ENCODE peak calls at places on chromosomes 3 and 15, in nine cellular contexts. One of them, this sample, is unnamed.

GRCh38 chr3:134034005-134034785 is 4.5 kb upstream of the SLCO2A1 start:
- DNase-seq in stimulated activated CD4-positive, alpha-beta T cell treated with anti-CD3 and anti-CD28 coated beads, Interleukin-1b, Interleukin-23, amount 100 ng/mL, for 24 hours: no peak
- DNase-seq in dermis microvascular lymphatic vessel endothelial cell: no peak
- DNase-seq in T-helper 1 cell: no peak
- DNase-seq in RCC 7860: no peak
- DNase-seq in activated gamma-delta T cell: no peak
- DNase-seq in activated T-cell treated with anti-CD3 and anti-CD28 coated beads, Interleukin-2, amount 50 U/mL, for 72 hours: no peak
- DNase-seq in Right ventricle myocardium inferior: no peak
- DNase-seq in NCI-H2081: no peak
- DNase-seq in this sample: no peak

GRCh38 chr15:64351265-64351664 is 4.7 kb downstream of the CSNK1G1 start:
- DNase-seq in activated gamma-delta T cell: no peak
- DNase-seq in Right ventricle myocardium inferior: no peak
- DNase-seq in stimulated activated CD4-positive, alpha-beta T cell treated with anti-CD3 and anti-CD28 coated beads, Interleukin-1b, Interleukin-23, amount 100 ng/mL, for 24 hours: no peak
- DNase-seq in activated T-cell treated with anti-CD3 and anti-CD28 coated beads, Interleukin-2, amount 50 U/mL, for 72 hours: no peak
- DNase-seq in T-helper 1 cell: no peak
- DNase-seq in dermis microvascular lymphatic vessel endothelial cell: peak
- DNase-seq in NCI-H2081: no peak
- DNase-seq in RCC 7860: peak
- DNase-seq in this sample: no peak

GRCh38 chr3:121431717-121432517 is 113.9 kb downstream of the POLQ start:
- DNase-seq in stimulated activated CD4-positive, alpha-beta T cell treated with anti-CD3 and anti-CD28 coated beads, Interleukin-1b, Interleukin-23, amount 100 ng/mL, for 24 hours: peak
- DNase-seq in activated gamma-delta T cell: no peak
- DNase-seq in RCC 7860: peak
- DNase-seq in dermis microvascular lymphatic vessel endothelial cell: peak
- DNase-seq in Right ventricle myocardium inferior: no peak
- DNase-seq in NCI-H2081: no peak
- DNase-seq in activated T-cell treated with anti-CD3 and anti-CD28 coated beads, Interleukin-2, amount 50 U/mL, for 72 hours: peak
- DNase-seq in T-helper 1 cell: peak
- DNase-seq in this sample: no peak

GRCh38 chr3:12935861-12936830 is 94.8 kb upstream of the RPL32 start:
- DNase-seq in Right ventricle myocardium inferior: no peak
- DNase-seq in dermis microvascular lymphatic vessel endothelial cell: no peak
- DNase-seq in T-helper 1 cell: no peak
- DNase-seq in activated gamma-delta T cell: no peak
- DNase-seq in stimulated activated CD4-positive, alpha-beta T cell treated with anti-CD3 and anti-CD28 coated beads, Interleukin-1b, Interleukin-23, amount 100 ng/mL, for 24 hours: no peak
- DNase-seq in activated T-cell treated with anti-CD3 and anti-CD28 coated beads, Interleukin-2, amount 50 U/mL, for 72 hours: no peak
- DNase-seq in NCI-H2081: no peak
- DNase-seq in RCC 7860: no peak
- DNase-seq in this sample: no peak

GRCh38 chr3:135166266-135166825 is 371.3 kb downstream of the EPHB1 start:
- DNase-seq in activated T-cell treated with anti-CD3 and anti-CD28 coated beads, Interleukin-2, amount 50 U/mL, for 72 hours: no peak
- DNase-seq in activated gamma-delta T cell: no peak
- DNase-seq in dermis microvascular lymphatic vessel endothelial cell: no peak
- DNase-seq in stimulated activated CD4-positive, alpha-beta T cell treated with anti-CD3 and anti-CD28 coated beads, Interleukin-1b, Interleukin-23, amount 100 ng/mL, for 24 hours: no peak
- DNase-seq in NCI-H2081: no peak
- DNase-seq in T-helper 1 cell: no peak
- DNase-seq in RCC 7860: no peak
- DNase-seq in Right ventricle myocardium inferior: no peak
- DNase-seq in this sample: no peak

GRCh38 chr15:41501191-41501917 is 7.7 kb downstream of the ITPKA start:
- DNase-seq in activated T-cell treated with anti-CD3 and anti-CD28 coated beads, Interleukin-2, amount 50 U/mL, for 72 hours: peak
- DNase-seq in T-helper 1 cell: no peak
- DNase-seq in Right ventricle myocardium inferior: no peak
- DNase-seq in NCI-H2081: no peak
- DNase-seq in RCC 7860: no peak
- DNase-seq in dermis microvascular lymphatic vessel endothelial cell: peak
- DNase-seq in activated gamma-delta T cell: no peak
- DNase-seq in stimulated activated CD4-positive, alpha-beta T cell treated with anti-CD3 and anti-CD28 coated beads, Interleukin-1b, Interleukin-23, amount 100 ng/mL, for 24 hours: no peak
- DNase-seq in this sample: no peak

GRCh38 chr3:139427283-139428060 is 38.0 kb upstream of the COPB2 start:
- DNase-seq in RCC 7860: peak
- DNase-seq in activated T-cell treated with anti-CD3 and anti-CD28 coated beads, Interleukin-2, amount 50 U/mL, for 72 hours: no peak
- DNase-seq in Right ventricle myocardium inferior: no peak
- DNase-seq in NCI-H2081: peak
- DNase-seq in dermis microvascular lymphatic vessel endothelial cell: peak
- DNase-seq in activated gamma-delta T cell: no peak
- DNase-seq in stimulated activated CD4-positive, alpha-beta T cell treated with anti-CD3 and anti-CD28 coated beads, Interleukin-1b, Interleukin-23, amount 100 ng/mL, for 24 hours: no peak
- DNase-seq in T-helper 1 cell: no peak
- DNase-seq in this sample: peak

GRCh38 chr15:57472861-57473260 is 96.6 kb downstream of the CGNL1 start:
- DNase-seq in T-helper 1 cell: no peak
- DNase-seq in activated T-cell treated with anti-CD3 and anti-CD28 coated beads, Interleukin-2, amount 50 U/mL, for 72 hours: no peak
- DNase-seq in RCC 7860: no peak
- DNase-seq in stimulated activated CD4-positive, alpha-beta T cell treated with anti-CD3 and anti-CD28 coated beads, Interleukin-1b, Interleukin-23, amount 100 ng/mL, for 24 hours: no peak
- DNase-seq in activated gamma-delta T cell: no peak
- DNase-seq in Right ventricle myocardium inferior: no peak
- DNase-seq in dermis microvascular lymphatic vessel endothelial cell: no peak
- DNase-seq in NCI-H2081: no peak
- DNase-seq in this sample: no peak

GRCh38 chr3:102529452-102529851 is 94.6 kb downstream of the ZPLD1 start:
- DNase-seq in NCI-H2081: peak
- DNase-seq in stimulated activated CD4-positive, alpha-beta T cell treated with anti-CD3 and anti-CD28 coated beads, Interleukin-1b, Interleukin-23, amount 100 ng/mL, for 24 hours: no peak
- DNase-seq in Right ventricle myocardium inferior: no peak
- DNase-seq in dermis microvascular lymphatic vessel endothelial cell: no peak
- DNase-seq in T-helper 1 cell: no peak
- DNase-seq in activated gamma-delta T cell: no peak
- DNase-seq in RCC 7860: no peak
- DNase-seq in activated T-cell treated with anti-CD3 and anti-CD28 coated beads, Interleukin-2, amount 50 U/mL, for 72 hours: no peak
- DNase-seq in this sample: no peak

GRCh38 chr3:80542476-80542875 is 774.7 kb upstream of the ROBO1 start:
- DNase-seq in RCC 7860: no peak
- DNase-seq in activated gamma-delta T cell: no peak
- DNase-seq in activated T-cell treated with anti-CD3 and anti-CD28 coated beads, Interleukin-2, amount 50 U/mL, for 72 hours: no peak
- DNase-seq in T-helper 1 cell: no peak
- DNase-seq in NCI-H2081: no peak
- DNase-seq in stimulated activated CD4-positive, alpha-beta T cell treated with anti-CD3 and anti-CD28 coated beads, Interleukin-1b, Interleukin-23, amount 100 ng/mL, for 24 hours: no peak
- DNase-seq in dermis microvascular lymphatic vessel endothelial cell: no peak
- DNase-seq in Right ventricle myocardium inferior: no peak
- DNase-seq in this sample: no peak

GRCh38 chr3:15107075-15107947 is 8.4 kb upstream of the RBSN start:
- DNase-seq in NCI-H2081: no peak
- DNase-seq in RCC 7860: no peak
- DNase-seq in T-helper 1 cell: no peak
- DNase-seq in stimulated activated CD4-positive, alpha-beta T cell treated with anti-CD3 and anti-CD28 coated beads, Interleukin-1b, Interleukin-23, amount 100 ng/mL, for 24 hours: no peak
- DNase-seq in dermis microvascular lymphatic vessel endothelial cell: no peak
- DNase-seq in activated gamma-delta T cell: no peak
- DNase-seq in activated T-cell treated with anti-CD3 and anti-CD28 coated beads, Interleukin-2, amount 50 U/mL, for 72 hours: no peak
- DNase-seq in Right ventricle myocardium inferior: no peak
- DNase-seq in this sample: no peak

GRCh38 chr3:72661115-72661457 is 187.2 kb downstream of the SHQ1 start:
- DNase-seq in stimulated activated CD4-positive, alpha-beta T cell treated with anti-CD3 and anti-CD28 coated beads, Interleukin-1b, Interleukin-23, amount 100 ng/mL, for 24 hours: no peak
- DNase-seq in dermis microvascular lymphatic vessel endothelial cell: no peak
- DNase-seq in RCC 7860: peak
- DNase-seq in T-helper 1 cell: no peak
- DNase-seq in Right ventricle myocardium inferior: peak
- DNase-seq in activated gamma-delta T cell: no peak
- DNase-seq in NCI-H2081: peak
- DNase-seq in activated T-cell treated with anti-CD3 and anti-CD28 coated beads, Interleukin-2, amount 50 U/mL, for 72 hours: no peak
- DNase-seq in this sample: peak

GRCh38 chr3:141243295-141243707 is 11.7 kb downstream of the PXYLP1 start:
- DNase-seq in stimulated activated CD4-positive, alpha-beta T cell treated with anti-CD3 and anti-CD28 coated beads, Interleukin-1b, Interleukin-23, amount 100 ng/mL, for 24 hours: peak
- DNase-seq in T-helper 1 cell: no peak
- DNase-seq in NCI-H2081: no peak
- DNase-seq in activated T-cell treated with anti-CD3 and anti-CD28 coated beads, Interleukin-2, amount 50 U/mL, for 72 hours: peak
- DNase-seq in RCC 7860: peak
- DNase-seq in Right ventricle myocardium inferior: no peak
- DNase-seq in activated gamma-delta T cell: no peak
- DNase-seq in dermis microvascular lymphatic vessel endothelial cell: no peak
- DNase-seq in this sample: no peak

GRCh38 chr3:50582083-50582482 is 12.8 kb downstream of the HEMK1 start:
- DNase-seq in activated gamma-delta T cell: no peak
- DNase-seq in RCC 7860: no peak
- DNase-seq in activated T-cell treated with anti-CD3 and anti-CD28 coated beads, Interleukin-2, amount 50 U/mL, for 72 hours: no peak
- DNase-seq in stimulated activated CD4-positive, alpha-beta T cell treated with anti-CD3 and anti-CD28 coated beads, Interleukin-1b, Interleukin-23, amount 100 ng/mL, for 24 hours: no peak
- DNase-seq in T-helper 1 cell: no peak
- DNase-seq in dermis microvascular lymphatic vessel endothelial cell: no peak
- DNase-seq in NCI-H2081: no peak
- DNase-seq in Right ventricle myocardium inferior: no peak
- DNase-seq in this sample: no peak

GRCh38 chr3:139473155-139473771 is 3.1 kb downstream of the RBP2 start:
- DNase-seq in dermis microvascular lymphatic vessel endothelial cell: no peak
- DNase-seq in T-helper 1 cell: no peak
- DNase-seq in RCC 7860: peak
- DNase-seq in activated T-cell treated with anti-CD3 and anti-CD28 coated beads, Interleukin-2, amount 50 U/mL, for 72 hours: no peak
- DNase-seq in NCI-H2081: no peak
- DNase-seq in stimulated activated CD4-positive, alpha-beta T cell treated with anti-CD3 and anti-CD28 coated beads, Interleukin-1b, Interleukin-23, amount 100 ng/mL, for 24 hours: no peak
- DNase-seq in activated gamma-delta T cell: no peak
- DNase-seq in Right ventricle myocardium inferior: no peak
- DNase-seq in this sample: no peak

GRCh38 chr3:34263014-34263714 is 464.7 kb downstream of the PDCD6IP start:
- DNase-seq in activated gamma-delta T cell: no peak
- DNase-seq in NCI-H2081: no peak
- DNase-seq in RCC 7860: no peak
- DNase-seq in T-helper 1 cell: no peak
- DNase-seq in Right ventricle myocardium inferior: no peak
- DNase-seq in dermis microvascular lymphatic vessel endothelial cell: peak
- DNase-seq in stimulated activated CD4-positive, alpha-beta T cell treated with anti-CD3 and anti-CD28 coated beads, Interleukin-1b, Interleukin-23, amount 100 ng/mL, for 24 hours: no peak
- DNase-seq in activated T-cell treated with anti-CD3 and anti-CD28 coated beads, Interleukin-2, amount 50 U/mL, for 72 hours: no peak
- DNase-seq in this sample: peak

GRCh38 chr3:164460851-164461250 is 617.4 kb downstream of the SI start:
- DNase-seq in activated gamma-delta T cell: no peak
- DNase-seq in Right ventricle myocardium inferior: no peak
- DNase-seq in NCI-H2081: no peak
- DNase-seq in RCC 7860: peak
- DNase-seq in dermis microvascular lymphatic vessel endothelial cell: no peak
- DNase-seq in activated T-cell treated with anti-CD3 and anti-CD28 coated beads, Interleukin-2, amount 50 U/mL, for 72 hours: no peak
- DNase-seq in T-helper 1 cell: no peak
- DNase-seq in stimulated activated CD4-positive, alpha-beta T cell treated with anti-CD3 and anti-CD28 coated beads, Interleukin-1b, Interleukin-23, amount 100 ng/mL, for 24 hours: no peak
- DNase-seq in this sample: no peak

GRCh38 chr3:153443961-153444360 is 281.9 kb downstream of the RAP2B start:
- DNase-seq in Right ventricle myocardium inferior: no peak
- DNase-seq in activated gamma-delta T cell: no peak
- DNase-seq in stimulated activated CD4-positive, alpha-beta T cell treated with anti-CD3 and anti-CD28 coated beads, Interleukin-1b, Interleukin-23, amount 100 ng/mL, for 24 hours: no peak
- DNase-seq in activated T-cell treated with anti-CD3 and anti-CD28 coated beads, Interleukin-2, amount 50 U/mL, for 72 hours: no peak
- DNase-seq in NCI-H2081: peak
- DNase-seq in T-helper 1 cell: no peak
- DNase-seq in RCC 7860: no peak
- DNase-seq in dermis microvascular lymphatic vessel endothelial cell: peak
- DNase-seq in this sample: no peak

GRCh38 chr3:43043793-43044192 is 62.1 kb downstream of the POMGNT2 start:
- DNase-seq in stimulated activated CD4-positive, alpha-beta T cell treated with anti-CD3 and anti-CD28 coated beads, Interleukin-1b, Interleukin-23, amount 100 ng/mL, for 24 hours: no peak
- DNase-seq in activated gamma-delta T cell: no peak
- DNase-seq in dermis microvascular lymphatic vessel endothelial cell: no peak
- DNase-seq in NCI-H2081: no peak
- DNase-seq in RCC 7860: no peak
- DNase-seq in activated T-cell treated with anti-CD3 and anti-CD28 coated beads, Interleukin-2, amount 50 U/mL, for 72 hours: no peak
- DNase-seq in T-helper 1 cell: no peak
- DNase-seq in Right ventricle myocardium inferior: no peak
- DNase-seq in this sample: peak

GRCh38 chr3:72907851-72908620 is 20.2 kb downstream of the GXYLT2 start:
- DNase-seq in dermis microvascular lymphatic vessel endothelial cell: peak
- DNase-seq in RCC 7860: no peak
- DNase-seq in Right ventricle myocardium inferior: peak
- DNase-seq in NCI-H2081: no peak
- DNase-seq in T-helper 1 cell: no peak
- DNase-seq in stimulated activated CD4-positive, alpha-beta T cell treated with anti-CD3 and anti-CD28 coated beads, Interleukin-1b, Interleukin-23, amount 100 ng/mL, for 24 hours: no peak
- DNase-seq in activated T-cell treated with anti-CD3 and anti-CD28 coated beads, Interleukin-2, amount 50 U/mL, for 72 hours: no peak
- DNase-seq in activated gamma-delta T cell: no peak
- DNase-seq in this sample: no peak

GRCh38 chr3:133377396-133377795 is 22.5 kb upstream of the BFSP2 start:
- DNase-seq in dermis microvascular lymphatic vessel endothelial cell: peak
- DNase-seq in T-helper 1 cell: no peak
- DNase-seq in Right ventricle myocardium inferior: no peak
- DNase-seq in stimulated activated CD4-positive, alpha-beta T cell treated with anti-CD3 and anti-CD28 coated beads, Interleukin-1b, Interleukin-23, amount 100 ng/mL, for 24 hours: no peak
- DNase-seq in NCI-H2081: peak
- DNase-seq in activated gamma-delta T cell: no peak
- DNase-seq in RCC 7860: peak
- DNase-seq in activated T-cell treated with anti-CD3 and anti-CD28 coated beads, Interleukin-2, amount 50 U/mL, for 72 hours: no peak
- DNase-seq in this sample: peak

GRCh38 chr3:98657429-98657828 is 64.0 kb upstream of the CPOX start:
- DNase-seq in activated T-cell treated with anti-CD3 and anti-CD28 coated beads, Interleukin-2, amount 50 U/mL, for 72 hours: peak
- DNase-seq in NCI-H2081: peak
- DNase-seq in T-helper 1 cell: peak
- DNase-seq in activated gamma-delta T cell: no peak
- DNase-seq in Right ventricle myocardium inferior: peak
- DNase-seq in dermis microvascular lymphatic vessel endothelial cell: peak
- DNase-seq in RCC 7860: no peak
- DNase-seq in stimulated activated CD4-positive, alpha-beta T cell treated with anti-CD3 and anti-CD28 coated beads, Interleukin-1b, Interleukin-23, amount 100 ng/mL, for 24 hours: peak
- DNase-seq in this sample: no peak

GRCh38 chr3:184337315-184337714 is at the start of gene FAM131A:
- DNase-seq in activated T-cell treated with anti-CD3 and anti-CD28 coated beads, Interleukin-2, amount 50 U/mL, for 72 hours: no peak
- DNase-seq in RCC 7860: no peak
- DNase-seq in stimulated activated CD4-positive, alpha-beta T cell treated with anti-CD3 and anti-CD28 coated beads, Interleukin-1b, Interleukin-23, amount 100 ng/mL, for 24 hours: no peak
- DNase-seq in Right ventricle myocardium inferior: peak
- DNase-seq in activated gamma-delta T cell: no peak
- DNase-seq in NCI-H2081: no peak
- DNase-seq in dermis microvascular lymphatic vessel endothelial cell: peak
- DNase-seq in T-helper 1 cell: no peak
- DNase-seq in this sample: peak

GRCh38 chr15:79811406-79812405 is 85.1 kb downstream of the MTHFS start:
- DNase-seq in T-helper 1 cell: no peak
- DNase-seq in dermis microvascular lymphatic vessel endothelial cell: no peak
- DNase-seq in activated T-cell treated with anti-CD3 and anti-CD28 coated beads, Interleukin-2, amount 50 U/mL, for 72 hours: no peak
- DNase-seq in activated gamma-delta T cell: no peak
- DNase-seq in RCC 7860: no peak
- DNase-seq in NCI-H2081: no peak
- DNase-seq in stimulated activated CD4-positive, alpha-beta T cell treated with anti-CD3 and anti-CD28 coated beads, Interleukin-1b, Interleukin-23, amount 100 ng/mL, for 24 hours: no peak
- DNase-seq in Right ventricle myocardium inferior: peak
- DNase-seq in this sample: peak

GRCh38 chr15:90460142-90460824 is 69.4 kb upstream of the CRTC3 start:
- DNase-seq in RCC 7860: no peak
- DNase-seq in activated T-cell treated with anti-CD3 and anti-CD28 coated beads, Interleukin-2, amount 50 U/mL, for 72 hours: no peak
- DNase-seq in T-helper 1 cell: no peak
- DNase-seq in NCI-H2081: no peak
- DNase-seq in stimulated activated CD4-positive, alpha-beta T cell treated with anti-CD3 and anti-CD28 coated beads, Interleukin-1b, Interleukin-23, amount 100 ng/mL, for 24 hours: no peak
- DNase-seq in dermis microvascular lymphatic vessel endothelial cell: no peak
- DNase-seq in activated gamma-delta T cell: no peak
- DNase-seq in Right ventricle myocardium inferior: no peak
- DNase-seq in this sample: no peak

GRCh38 chr3:134086616-134087015 is 56.9 kb upstream of the SLCO2A1 start:
- DNase-seq in activated gamma-delta T cell: no peak
- DNase-seq in RCC 7860: no peak
- DNase-seq in activated T-cell treated with anti-CD3 and anti-CD28 coated beads, Interleukin-2, amount 50 U/mL, for 72 hours: no peak
- DNase-seq in stimulated activated CD4-positive, alpha-beta T cell treated with anti-CD3 and anti-CD28 coated beads, Interleukin-1b, Interleukin-23, amount 100 ng/mL, for 24 hours: no peak
- DNase-seq in NCI-H2081: no peak
- DNase-seq in Right ventricle myocardium inferior: no peak
- DNase-seq in dermis microvascular lymphatic vessel endothelial cell: no peak
- DNase-seq in T-helper 1 cell: no peak
- DNase-seq in this sample: no peak

GRCh38 chr3:193767353-193768068 is 174.5 kb downstream of the OPA1 start:
- DNase-seq in activated gamma-delta T cell: no peak
- DNase-seq in stimulated activated CD4-positive, alpha-beta T cell treated with anti-CD3 and anti-CD28 coated beads, Interleukin-1b, Interleukin-23, amount 100 ng/mL, for 24 hours: no peak
- DNase-seq in activated T-cell treated with anti-CD3 and anti-CD28 coated beads, Interleukin-2, amount 50 U/mL, for 72 hours: no peak
- DNase-seq in RCC 7860: no peak
- DNase-seq in dermis microvascular lymphatic vessel endothelial cell: no peak
- DNase-seq in Right ventricle myocardium inferior: no peak
- DNase-seq in NCI-H2081: no peak
- DNase-seq in T-helper 1 cell: no peak
- DNase-seq in this sample: no peak

GRCh38 chr3:37307321-37307720 is 132.9 kb upstream of the LRRFIP2 start:
- DNase-seq in activated gamma-delta T cell: no peak
- DNase-seq in T-helper 1 cell: no peak
- DNase-seq in stimulated activated CD4-positive, alpha-beta T cell treated with anti-CD3 and anti-CD28 coated beads, Interleukin-1b, Interleukin-23, amount 100 ng/mL, for 24 hours: no peak
- DNase-seq in dermis microvascular lymphatic vessel endothelial cell: no peak
- DNase-seq in RCC 7860: no peak
- DNase-seq in NCI-H2081: no peak
- DNase-seq in activated T-cell treated with anti-CD3 and anti-CD28 coated beads, Interleukin-2, amount 50 U/mL, for 72 hours: no peak
- DNase-seq in Right ventricle myocardium inferior: no peak
- DNase-seq in this sample: no peak

GRCh38 chr3:124322966-124323365 is 331.0 kb upstream of the ROPN1 start:
- DNase-seq in NCI-H2081: no peak
- DNase-seq in activated T-cell treated with anti-CD3 and anti-CD28 coated beads, Interleukin-2, amount 50 U/mL, for 72 hours: no peak
- DNase-seq in T-helper 1 cell: no peak
- DNase-seq in RCC 7860: no peak
- DNase-seq in dermis microvascular lymphatic vessel endothelial cell: no peak
- DNase-seq in stimulated activated CD4-positive, alpha-beta T cell treated with anti-CD3 and anti-CD28 coated beads, Interleukin-1b, Interleukin-23, amount 100 ng/mL, for 24 hours: no peak
- DNase-seq in activated gamma-delta T cell: no peak
- DNase-seq in Right ventricle myocardium inferior: no peak
- DNase-seq in this sample: no peak

GRCh38 chr3:31356941-31357340 is 175.8 kb upstream of the STT3B start:
- DNase-seq in stimulated activated CD4-positive, alpha-beta T cell treated with anti-CD3 and anti-CD28 coated beads, Interleukin-1b, Interleukin-23, amount 100 ng/mL, for 24 hours: no peak
- DNase-seq in NCI-H2081: no peak
- DNase-seq in Right ventricle myocardium inferior: peak
- DNase-seq in RCC 7860: no peak
- DNase-seq in activated T-cell treated with anti-CD3 and anti-CD28 coated beads, Interleukin-2, amount 50 U/mL, for 72 hours: no peak
- DNase-seq in dermis microvascular lymphatic vessel endothelial cell: no peak
- DNase-seq in activated gamma-delta T cell: no peak
- DNase-seq in T-helper 1 cell: no peak
- DNase-seq in this sample: no peak

GRCh38 chr3:128323206-128324081 is 143.2 kb downstream of the DNAJB8 start:
- DNase-seq in RCC 7860: no peak
- DNase-seq in T-helper 1 cell: no peak
- DNase-seq in dermis microvascular lymphatic vessel endothelial cell: no peak
- DNase-seq in activated T-cell treated with anti-CD3 and anti-CD28 coated beads, Interleukin-2, amount 50 U/mL, for 72 hours: no peak
- DNase-seq in activated gamma-delta T cell: no peak
- DNase-seq in NCI-H2081: no peak
- DNase-seq in Right ventricle myocardium inferior: no peak
- DNase-seq in stimulated activated CD4-positive, alpha-beta T cell treated with anti-CD3 and anti-CD28 coated beads, Interleukin-1b, Interleukin-23, amount 100 ng/mL, for 24 hours: no peak
- DNase-seq in this sample: peak

This sample was measured in cerebellum.